ENCODE peak calls at places on chromosomes 4 and X, in four cellular contexts. One of them, this sample, is unnamed.

GRCh38 chrX:107483976-107484726 is 34.7 kb downstream of the FRMPD3 start:
- DNase-seq in right cardiac atrium: peak
- DNase-seq in OCI-LY7: no peak
- DNase-seq in body of pancreas: no peak
- DNase-seq in this sample: no peak

GRCh38 chrX:16743604-16744325 is 24.4 kb downstream of the SYAP1 start:
- DNase-seq in right cardiac atrium: no peak
- DNase-seq in OCI-LY7: no peak
- DNase-seq in body of pancreas: no peak
- DNase-seq in this sample: no peak

GRCh38 chr4:139018971-139019758 is 3.6 kb downstream of the NOCT start:
- DNase-seq in right cardiac atrium: no peak
- DNase-seq in OCI-LY7: no peak
- DNase-seq in body of pancreas: no peak
- DNase-seq in this sample: no peak

GRCh38 chrX:12974217-12974796 is 603 bp upstream of the TMSB4X start:
- DNase-seq in right cardiac atrium: peak
- DNase-seq in OCI-LY7: peak
- DNase-seq in body of pancreas: peak
- DNase-seq in this sample: peak

GRCh38 chr4:156594619-156595018 is 377.0 kb downstream of the PDGFC start:
- DNase-seq in right cardiac atrium: peak
- DNase-seq in OCI-LY7: no peak
- DNase-seq in body of pancreas: no peak
- DNase-seq in this sample: no peak

GRCh38 chrX:17535229-17535628 is 160.2 kb downstream of the NHS start:
- DNase-seq in right cardiac atrium: no peak
- DNase-seq in OCI-LY7: peak
- DNase-seq in body of pancreas: peak
- DNase-seq in this sample: peak

GRCh38 chr4:7021930-7022658 is 21.1 kb upstream of the TADA2B start:
- DNase-seq in right cardiac atrium: no peak
- DNase-seq in OCI-LY7: no peak
- DNase-seq in body of pancreas: no peak
- DNase-seq in this sample: no peak

GRCh38 chrX:19593684-19594083 is 78.4 kb upstream of the MAP3K15 start:
- DNase-seq in right cardiac atrium: no peak
- DNase-seq in OCI-LY7: peak
- DNase-seq in body of pancreas: no peak
- DNase-seq in this sample: peak

GRCh38 chr4:60432911-60433310 is 767.2 kb upstream of the ADGRL3 start:
- DNase-seq in right cardiac atrium: no peak
- DNase-seq in OCI-LY7: no peak
- DNase-seq in body of pancreas: no peak
- DNase-seq in this sample: no peak

GRCh38 chr4:139922625-139923024 is 231.4 kb downstream of the MAML3 start:
- DNase-seq in right cardiac atrium: peak
- DNase-seq in OCI-LY7: no peak
- DNase-seq in body of pancreas: peak
- DNase-seq in this sample: no peak

GRCh38 chr4:56622176-56622575 is 58.9 kb downstream of the HOPX start:
- DNase-seq in right cardiac atrium: no peak
- DNase-seq in OCI-LY7: no peak
- DNase-seq in body of pancreas: no peak
- DNase-seq in this sample: no peak

GRCh38 chr4:120916937-120917336 is 5.6 kb downstream of the PRDM5 start:
- DNase-seq in right cardiac atrium: no peak
- DNase-seq in OCI-LY7: no peak
- DNase-seq in body of pancreas: no peak
- DNase-seq in this sample: no peak

GRCh38 chrX:97027384-97027922 is 143.7 kb downstream of the RPA4 start:
- DNase-seq in right cardiac atrium: no peak
- DNase-seq in OCI-LY7: no peak
- DNase-seq in body of pancreas: no peak
- DNase-seq in this sample: no peak

GRCh38 chrX:153598541-153599191 is at the start of gene CCNQ:
- DNase-seq in right cardiac atrium: peak
- DNase-seq in OCI-LY7: peak
- DNase-seq in body of pancreas: peak
- DNase-seq in this sample: peak

GRCh38 chr4:130053723-130054122 is 957.8 kb downstream of the C4orf33 start:
- DNase-seq in right cardiac atrium: no peak
- DNase-seq in OCI-LY7: no peak
- DNase-seq in body of pancreas: no peak
- DNase-seq in this sample: no peak

GRCh38 chrX:22674947-22675346 is 324.8 kb upstream of the DDX53 start:
- DNase-seq in right cardiac atrium: no peak
- DNase-seq in OCI-LY7: no peak
- DNase-seq in body of pancreas: no peak
- DNase-seq in this sample: no peak

GRCh38 chrX:47366051-47366722 is 4.2 kb upstream of the ZNF157 start:
- DNase-seq in right cardiac atrium: peak
- DNase-seq in OCI-LY7: peak
- DNase-seq in body of pancreas: peak
- DNase-seq in this sample: peak

GRCh38 chrX:69000857-69001256 is 164.4 kb downstream of the PJA1 start:
- DNase-seq in right cardiac atrium: no peak
- DNase-seq in OCI-LY7: no peak
- DNase-seq in body of pancreas: no peak
- DNase-seq in this sample: no peak

GRCh38 chr4:144615182-144615581 is 30.8 kb upstream of the HHIP start:
- DNase-seq in right cardiac atrium: no peak
- DNase-seq in OCI-LY7: no peak
- DNase-seq in body of pancreas: no peak
- DNase-seq in this sample: no peak

GRCh38 chr4:74039065-74039763 is 725 bp upstream of the CXCL3 start:
- DNase-seq in right cardiac atrium: no peak
- DNase-seq in OCI-LY7: no peak
- DNase-seq in body of pancreas: no peak
- DNase-seq in this sample: no peak

GRCh38 chr4:84366932-84367331 is 132.2 kb downstream of the NKX6-1 start:
- DNase-seq in right cardiac atrium: no peak
- DNase-seq in OCI-LY7: no peak
- DNase-seq in body of pancreas: no peak
- DNase-seq in this sample: no peak

GRCh38 chrX:18574591-18574990 is 97.3 kb downstream of the RS1 start:
- DNase-seq in right cardiac atrium: peak
- DNase-seq in OCI-LY7: no peak
- DNase-seq in body of pancreas: peak
- DNase-seq in this sample: no peak

GRCh38 chr4:146469053-146469452 is 52.7 kb downstream of the SLC10A7 start:
- DNase-seq in right cardiac atrium: no peak
- DNase-seq in OCI-LY7: no peak
- DNase-seq in body of pancreas: no peak
- DNase-seq in this sample: no peak

GRCh38 chr4:1047106-1047975 is 35.9 kb downstream of the FGFRL1 start:
- DNase-seq in right cardiac atrium: peak
- DNase-seq in OCI-LY7: no peak
- DNase-seq in body of pancreas: peak
- DNase-seq in this sample: no peak

GRCh38 chrX:19046343-19047215 is 62.7 kb upstream of the PHKA2 start:
- DNase-seq in right cardiac atrium: no peak
- DNase-seq in OCI-LY7: no peak
- DNase-seq in body of pancreas: no peak
- DNase-seq in this sample: no peak

GRCh38 chrX:120308959-120309872 is 2.0 kb downstream of the TMEM255A start:
- DNase-seq in right cardiac atrium: peak
- DNase-seq in OCI-LY7: peak
- DNase-seq in body of pancreas: peak
- DNase-seq in this sample: peak

GRCh38 chrX:120309873-120310730 is 1.2 kb downstream of the TMEM255A start:
- DNase-seq in right cardiac atrium: peak
- DNase-seq in OCI-LY7: no peak
- DNase-seq in body of pancreas: no peak
- DNase-seq in this sample: no peak

GRCh38 chrX:120310861-120311631 is at the start of gene TMEM255A:
- DNase-seq in right cardiac atrium: peak
- DNase-seq in OCI-LY7: no peak
- DNase-seq in body of pancreas: no peak
- DNase-seq in this sample: no peak

GRCh38 chrX:120306640-120307039 is 4.6 kb downstream of the TMEM255A start:
- DNase-seq in right cardiac atrium: no peak
- DNase-seq in OCI-LY7: no peak
- DNase-seq in body of pancreas: no peak
- DNase-seq in this sample: no peak

DNA sequence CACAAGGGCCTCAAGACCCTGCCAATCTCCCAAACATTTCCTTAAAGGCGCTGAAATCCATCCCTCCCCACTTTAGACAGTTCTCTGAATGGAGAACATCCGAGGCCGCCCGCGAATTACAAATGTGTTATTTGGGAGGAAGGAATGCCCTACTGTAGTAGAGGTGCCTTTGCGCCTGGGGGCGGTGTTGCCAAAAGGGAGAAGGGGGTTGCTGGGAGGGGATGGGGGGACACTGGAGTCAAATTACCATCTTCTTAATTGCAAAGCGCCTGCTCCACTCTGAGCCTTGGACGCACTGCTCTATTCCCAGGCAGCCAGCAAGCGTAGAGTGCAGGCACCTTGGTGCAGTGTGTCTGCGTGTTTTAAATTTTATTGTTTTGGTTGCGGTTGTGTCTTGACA is 2.7 kb downstream of the TMEM255A start:
- DNase-seq in right cardiac atrium: no peak
- DNase-seq in OCI-LY7: no peak
- DNase-seq in body of pancreas: no peak
- DNase-seq in this sample: no peak
- H3K4me3 ChIP-seq in right cardiac atrium: no peak
- H3K4me3 ChIP-seq in OCI-LY7: no peak
- H3K4me3 ChIP-seq in body of pancreas: no peak
- H3K4me3 ChIP-seq in this sample: no peak

DNA sequence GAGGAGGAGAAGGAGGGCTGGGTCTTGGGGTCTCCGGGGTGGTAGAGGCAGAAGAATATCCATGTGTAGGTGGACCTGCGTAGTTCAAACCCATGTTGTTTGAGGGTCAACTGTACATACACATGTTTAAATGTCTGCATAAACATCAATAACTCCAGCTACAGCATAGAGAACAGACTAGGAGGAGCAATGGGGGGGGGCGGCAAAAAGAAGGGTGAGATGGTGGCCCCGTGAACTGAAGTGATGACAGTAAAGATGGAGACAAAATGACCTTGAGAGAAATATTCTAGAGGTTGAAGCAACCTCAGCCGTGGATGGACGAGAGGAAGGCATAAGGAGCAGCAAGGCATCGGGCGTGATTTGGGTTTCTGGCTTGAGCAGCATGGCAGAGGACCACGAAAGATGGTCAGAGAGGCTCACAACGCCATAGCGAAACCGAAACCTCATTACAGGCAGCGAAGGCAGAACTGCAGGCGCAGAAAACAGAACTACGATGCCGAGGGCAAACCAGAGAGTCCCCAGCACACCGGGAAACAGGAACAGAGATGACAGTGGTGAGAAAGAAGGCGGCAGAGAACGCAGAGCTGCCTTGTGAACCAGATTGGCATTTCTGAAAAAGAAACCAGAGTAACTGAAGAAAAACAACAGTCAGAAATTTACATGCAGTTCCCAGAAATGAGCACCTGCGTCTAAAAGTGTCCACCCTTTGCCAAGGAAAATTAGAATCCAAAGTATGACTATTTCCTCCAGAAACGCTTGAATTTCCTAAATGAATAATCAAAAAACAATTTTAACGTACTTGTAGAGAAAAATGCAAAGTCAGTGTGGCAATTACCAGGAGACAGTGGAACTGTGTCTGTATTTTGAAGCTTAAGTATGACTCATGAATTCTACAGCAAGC is 50.2 kb upstream of the ENPP6 start:
- DNase-seq in right cardiac atrium: peak
- DNase-seq in OCI-LY7: peak
- DNase-seq in body of pancreas: no peak
- DNase-seq in this sample: peak
- H3K4me3 ChIP-seq in right cardiac atrium: peak
- H3K4me3 ChIP-seq in OCI-LY7: peak
- H3K4me3 ChIP-seq in body of pancreas: no peak
- H3K4me3 ChIP-seq in this sample: peak

GRCh38 chr4:37687666-37688065 is 1.5 kb upstream of the RELL1 start:
- DNase-seq in right cardiac atrium: no peak
- DNase-seq in OCI-LY7: no peak
- DNase-seq in body of pancreas: no peak
- DNase-seq in this sample: no peak

GRCh38 chr4:37685211-37685725 is 908 bp downstream of the RELL1 start:
- DNase-seq in right cardiac atrium: no peak
- DNase-seq in OCI-LY7: peak
- DNase-seq in body of pancreas: no peak
- DNase-seq in this sample: peak

GRCh38 chr4:37685726-37686372 is 327 bp downstream of the RELL1 start:
- DNase-seq in right cardiac atrium: no peak
- DNase-seq in OCI-LY7: peak
- DNase-seq in body of pancreas: no peak
- DNase-seq in this sample: peak

GRCh38 chr4:37686373-37687174 is at the start of gene RELL1:
- DNase-seq in right cardiac atrium: peak
- DNase-seq in OCI-LY7: peak
- DNase-seq in body of pancreas: peak
- DNase-seq in this sample: peak

GRCh38 chr4:37687175-37687525 is 974 bp upstream of the RELL1 start:
- DNase-seq in right cardiac atrium: no peak
- DNase-seq in OCI-LY7: no peak
- DNase-seq in body of pancreas: no peak
- DNase-seq in this sample: no peak
- H3K4me3 ChIP-seq in right cardiac atrium: peak
- H3K4me3 ChIP-seq in OCI-LY7: peak
- H3K4me3 ChIP-seq in body of pancreas: peak
- H3K4me3 ChIP-seq in this sample: peak

DNA sequence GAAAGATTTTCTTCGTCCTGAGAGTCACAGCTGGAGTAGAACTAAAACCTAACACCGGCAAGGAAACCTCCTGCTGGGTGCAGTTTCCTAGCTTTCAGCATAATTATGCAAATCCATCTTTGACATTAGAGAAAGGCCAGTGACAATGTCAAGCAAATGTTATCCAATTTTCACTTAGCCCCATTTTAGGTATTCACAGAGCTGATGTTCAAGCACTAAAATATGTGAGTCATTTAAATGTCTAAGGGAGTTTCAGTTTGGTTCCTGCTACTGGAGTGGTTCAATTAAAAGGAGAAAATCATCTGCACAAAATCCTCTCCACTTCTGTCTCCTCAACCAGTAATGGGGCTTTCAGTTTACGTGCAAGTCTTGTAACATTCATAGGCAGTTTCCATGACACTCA is 37.1 kb upstream of the AMOT start:
- DNase-seq in right cardiac atrium: no peak
- DNase-seq in OCI-LY7: no peak
- DNase-seq in body of pancreas: no peak
- DNase-seq in this sample: peak
- H3K4me3 ChIP-seq in right cardiac atrium: no peak
- H3K4me3 ChIP-seq in OCI-LY7: no peak
- H3K4me3 ChIP-seq in body of pancreas: no peak
- H3K4me3 ChIP-seq in this sample: no peak

DNA sequence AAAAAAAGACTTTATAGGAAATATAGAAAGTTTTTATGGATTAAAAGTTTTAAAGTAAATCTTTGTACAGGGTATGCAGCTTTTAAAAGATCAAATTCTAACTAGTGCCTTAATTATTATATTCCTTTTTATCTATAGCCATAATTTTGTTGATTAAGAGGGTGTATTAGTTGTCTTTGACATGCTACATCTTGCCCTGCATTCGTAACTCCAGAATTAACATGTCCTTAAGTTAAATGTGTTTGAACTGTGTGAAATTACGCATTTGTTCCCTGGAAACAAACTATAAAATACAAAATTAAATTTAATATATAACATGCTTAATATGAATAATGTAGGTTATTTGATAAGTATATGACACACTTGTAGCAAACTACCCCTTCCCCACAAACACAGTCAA is 66.3 kb downstream of the PTPN13 start:
- DNase-seq in right cardiac atrium: no peak
- DNase-seq in OCI-LY7: no peak
- DNase-seq in body of pancreas: no peak
- DNase-seq in this sample: no peak
- H3K4me3 ChIP-seq in right cardiac atrium: no peak
- H3K4me3 ChIP-seq in OCI-LY7: no peak
- H3K4me3 ChIP-seq in body of pancreas: no peak
- H3K4me3 ChIP-seq in this sample: no peak

This sample was measured in GM12865.